ENCODE peak calls at places on chromosomes 13 and 19, in six cellular contexts. D is BE2C; S is CD8-positive, alpha-beta memory T cell; I is fibroblast of lung; N is tibial nerve; R is A549. B is an unnamed sample. For H3K4me1, the result is how much of the 10 kb centered on the place peaks cover.

GRCh38 chr13:74052402-74052928 is 81.7 kb downstream of the KLF12 start:
- DNase-seq in R (no peak), S (no peak), D (no peak), I (no peak), N (no peak), B (no peak)

GRCh38 chr13:108705031-108705430 is 75.6 kb downstream of the MYO16 start:
- DNase-seq in N (no peak), D (no peak), I (no peak), R (peak), S (no peak), B (no peak)

GRCh38 chr19:41376241-41376997 is at the start of gene TMEM91:
- DNase-seq in R (no peak), D (peak), N (peak), S (no peak), I (peak), B (no peak)

GRCh38 chr19:41305923-41306322 is 4.0 kb upstream of the CCDC97 start:
- DNase-seq in S (no peak), R (no peak), N (no peak), D (no peak), I (no peak), B (no peak)

GRCh38 chr19:20077791-20078463 is at the start of gene ZNF90:
- DNase-seq in D (peak), I (peak), S (peak), N (peak), R (no peak), B (peak)

GRCh38 chr13:22369840-22370239 is 699.0 kb downstream of the FGF9 start:
- DNase-seq in S (no peak), R (no peak), N (no peak), D (no peak), I (no peak), B (no peak)

GRCh38 chr13:76745246-76746200 is 140.7 kb downstream of the KCTD12 start:
- DNase-seq in S (no peak), D (no peak), I (no peak), N (no peak), R (no peak), B (no peak)

GRCh38 chr13:113637262-113638160 is 20.5 kb downstream of the ATP4B start:
- DNase-seq in I (no peak), N (no peak), D (peak), R (no peak), S (no peak), B (no peak)

GRCh38 chr19:30029721-30030510 is 87.9 kb downstream of the URI1 start:
- DNase-seq in S (no peak), D (no peak), N (no peak), R (no peak), I (peak), B (no peak)

GRCh38 chr13:93344048-93344447 is 117.4 kb downstream of the GPC6 start:
- DNase-seq in D (no peak), I (no peak), N (no peak), R (no peak), S (no peak), B (no peak)

GRCh38 chr13:24854311-24854710 is 90.3 kb downstream of the RNF17 start:
- DNase-seq in I (peak), S (no peak), N (no peak), R (no peak), D (no peak), B (no peak)

GRCh38 chr19:36528921-36529518 is 949 bp upstream of the ZNF260 start:
- DNase-seq in R (peak), D (no peak), N (no peak), I (no peak), S (peak), B (peak)

GRCh38 chr19:5943623-5944022 is 29.6 kb downstream of the CAPS start:
- DNase-seq in D (no peak), N (no peak), S (no peak), I (peak), R (no peak), B (no peak)

GRCh38 chr13:100610399-100611347 is 22.1 kb upstream of the GGACT start:
- DNase-seq in D (no peak), I (no peak), S (no peak), N (no peak), R (no peak), B (no peak)

GRCh38 chr13:63190742-63191141 is 1775.1 kb upstream of the PCDH20 start:
- DNase-seq in N (no peak), R (peak), D (no peak), S (no peak), I (no peak), B (no peak)

GRCh38 chr19:40467007-40467565 is 285 bp downstream of the SPTBN4 start:
- DNase-seq in N (no peak), S (no peak), R (no peak), D (no peak), I (no peak), B (no peak)

GRCh38 chr13:91647361-91647970 is 249.0 kb downstream of the GPC5 start:
- DNase-seq in I (peak), S (no peak), R (no peak), D (peak), N (no peak), B (peak)

GRCh38 chr19:8680676-8681344 is 17.8 kb downstream of the ACTL9 start:
- DNase-seq in N (no peak), I (no peak), S (no peak), R (no peak), D (no peak), B (no peak)

GRCh38 chr13:33514362-33514761 is 228.8 kb upstream of the STARD13 start:
- DNase-seq in S (no peak), D (no peak), R (no peak), N (no peak), I (no peak), B (no peak)

GRCh38 chr19:13795595-13796300 is 505 bp downstream of the ZSWIM4 start:
- DNase-seq in R (peak), N (no peak), I (no peak), D (no peak), S (no peak), B (peak)

GRCh38 chr19:1475751-1476437 is 3.1 kb downstream of the C19orf25 start:
- DNase-seq in N (no peak), I (no peak), D (no peak), S (no peak), R (no peak), B (no peak)

GRCh38 chr13:86932935-86933334 is 738.2 kb upstream of the SLITRK5 start:
- DNase-seq in D (no peak), N (no peak), S (no peak), I (peak), R (no peak), B (no peak)

GRCh38 chr13:77521595-77522367 is 13.7 kb upstream of the SCEL start:
- DNase-seq in N (no peak), D (no peak), S (no peak), I (no peak), R (peak), B (no peak)

GRCh38 chr19:49676136-49676689 is 858 bp upstream of the PRMT1 start:
- DNase-seq in N (peak), D (peak), S (no peak), I (peak), R (peak), B (peak)

GRCh38 chr13:27170221-27170520 is 1.4 kb downstream of the USP12 start:
- DNase-seq in N (no peak), R (no peak), I (peak), S (no peak), D (no peak), B (peak)

GRCh38 chr19:31154021-31154420 is 195.2 kb downstream of the TSHZ3 start:
- DNase-seq in D (no peak), N (no peak), I (no peak), S (no peak), R (no peak), B (no peak)

GRCh38 chr13:21016487-21016886 is 44.9 kb downstream of the LATS2 start:
- DNase-seq in R (no peak), D (no peak), I (no peak), S (no peak), N (no peak), B (no peak)

GRCh38 chr13:32228330-32229041 is 86.7 kb downstream of the ZAR1L start:
- DNase-seq in S (no peak), D (no peak), I (no peak), N (no peak), R (no peak), B (no peak)

GRCh38 chr13:93529961-93530360 is 303.4 kb downstream of the GPC6 start:
- DNase-seq in S (no peak), R (no peak), N (no peak), D (no peak), I (peak), B (no peak)

GRCh38 chr19:14770136-14770535 is 8.2 kb downstream of the ADGRE2 start:
- DNase-seq in N (no peak), D (no peak), I (no peak), R (no peak), S (no peak), B (no peak)

GRCh38 chr19:51873097-51873496 is 14.7 kb downstream of the ZNF577 start:
- DNase-seq in D (no peak), R (no peak), I (no peak), S (no peak), N (no peak), B (no peak)

GRCh38 chr19:35013047-35013819 is 13.1 kb downstream of the GRAMD1A start:
- DNase-seq in I (peak), R (peak), N (peak), D (peak), S (peak), B (peak)

GRCh38 chr19:5999693-6000092 is 21.8 kb upstream of the RANBP3 start:
- DNase-seq in S (no peak), D (no peak), R (no peak), I (no peak), N (no peak), B (no peak)

GRCh38 chr19:15330801-15331418 is 1.4 kb downstream of the BRD4 start:
- DNase-seq in D (no peak), R (peak), N (no peak), I (peak), S (no peak), B (peak)

GRCh38 chr19:18898533-18899408 is 2.8 kb upstream of the CERS1 start:
- DNase-seq in S (no peak), R (no peak), N (no peak), I (no peak), D (no peak), B (no peak)

GRCh38 chr13:90545070-90545840 is 802.2 kb upstream of the MIR17HG start:
- DNase-seq in D (peak), S (no peak), R (no peak), N (no peak), I (no peak), B (no peak)

GRCh38 chr13:105159794-105160193 is 1375.7 kb downstream of the EFNB2 start:
- DNase-seq in R (no peak), N (no peak), S (no peak), D (no peak), I (no peak), B (no peak)

GRCh38 chr13:75347457-75347856 is 134.5 kb downstream of the TBC1D4 start:
- DNase-seq in S (no peak), D (no peak), I (no peak), N (no peak), R (no peak), B (no peak)

GRCh38 chr19:15210323-15210774 is 9.6 kb upstream of the NOTCH3 start:
- DNase-seq in S (no peak), D (no peak), N (peak), I (peak), R (peak), B (no peak)

DNA sequence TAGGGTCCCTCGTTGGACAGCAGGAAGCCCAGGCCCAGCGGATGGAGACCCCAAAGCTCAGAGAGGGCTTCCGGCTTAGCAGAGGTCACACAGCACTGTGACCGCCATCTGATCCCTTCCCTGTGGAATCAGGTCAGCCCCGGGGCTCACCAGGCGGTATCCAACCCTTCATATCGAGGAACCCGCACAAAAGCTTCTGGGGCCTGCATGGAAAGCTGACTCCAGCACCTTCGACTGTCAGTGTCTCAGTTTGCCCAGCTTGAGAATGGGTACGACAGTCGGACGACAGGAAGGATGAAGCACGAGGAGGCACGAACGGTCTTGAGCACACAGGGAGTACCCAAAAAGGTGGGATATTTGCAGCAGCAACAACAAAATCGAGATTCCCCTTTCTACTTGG is 2.6 kb downstream of the TLE5 start:
- DNase-seq in N (no peak), D (no peak), I (no peak), S (no peak), R (no peak), B (no peak)
- H3K4me1 ChIP-seq in N (half or more), D (under half), I (under half), S (half or more), R (half or more), B (half or more)

GRCh38 chr19:4910594-4911273 is 1.4 kb downstream of the UHRF1 start:
- DNase-seq in N (peak), R (no peak), D (no peak), I (peak), S (no peak), B (no peak)
- H3K4me1 ChIP-seq in N (under half), R (half or more), D (under half), I (under half), S (half or more), B (half or more)

DNA sequence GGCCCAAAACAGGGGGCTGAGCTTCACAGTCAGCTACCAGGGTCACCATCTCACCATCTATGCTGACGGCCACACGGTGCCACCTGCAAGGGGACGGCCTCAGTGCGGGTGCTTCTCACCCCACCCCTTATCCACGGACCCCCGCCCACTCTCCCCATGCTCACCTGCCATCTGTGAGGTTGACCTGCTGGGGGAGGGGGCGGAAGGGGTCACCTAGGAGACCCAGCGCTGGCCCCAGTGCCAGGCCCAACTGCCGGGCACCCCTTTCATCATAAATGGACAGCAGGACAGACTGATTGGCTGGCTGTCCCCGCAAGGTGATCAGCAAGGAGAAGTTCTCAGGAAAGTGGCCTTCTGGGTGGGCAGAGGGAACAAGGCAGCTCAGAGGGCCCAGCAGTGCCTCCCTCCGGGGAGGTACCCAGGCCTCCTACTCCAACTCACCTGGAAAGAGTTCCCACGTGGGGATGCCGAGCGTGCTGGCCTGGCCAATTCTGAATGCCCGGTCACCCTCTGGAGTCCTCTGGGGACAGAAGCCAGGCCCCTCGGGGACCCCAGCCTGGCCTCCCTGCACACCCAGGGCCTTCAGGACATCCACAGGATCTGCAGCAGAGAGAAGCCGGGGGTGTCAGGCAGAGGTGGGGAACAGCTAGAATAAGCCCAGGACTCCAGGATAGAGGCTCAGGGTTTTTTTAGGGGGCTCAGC is 4.5 kb downstream of the COL5A3 start:
- DNase-seq in I (no peak), D (no peak), N (no peak), S (no peak), R (no peak), B (no peak)
- H3K4me1 ChIP-seq in I (under half), D (under half), N (under half), S (under half), R (under half), B (under half)

GRCh38 chr19:10872551-10873107 is 1.3 kb downstream of the CARM1 start:
- DNase-seq in N (no peak), I (no peak), D (no peak), S (no peak), R (no peak), B (no peak)
- H3K4me1 ChIP-seq in N (under half), I (under half), D (under half), S (under half), R (under half), B (under half)

DNA sequence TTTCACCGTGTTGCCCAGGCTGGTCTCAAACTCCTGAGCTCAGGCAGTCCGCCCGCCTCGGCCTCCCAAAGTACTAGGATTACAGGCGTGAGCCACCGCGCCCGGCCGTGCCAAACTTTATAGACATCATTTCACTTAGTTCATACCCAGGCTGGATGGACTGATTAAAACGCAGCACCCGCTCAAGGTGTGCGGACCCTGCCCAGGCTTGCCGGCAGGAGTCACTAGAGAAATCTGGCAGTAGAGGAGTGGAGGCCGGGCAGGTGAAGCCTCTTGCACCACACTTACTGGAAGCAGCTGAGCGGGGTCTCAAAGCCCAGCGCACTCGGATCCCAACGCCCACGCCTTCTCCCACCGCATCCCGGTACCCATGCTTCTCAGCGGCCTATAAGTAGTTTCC is 11.4 kb downstream of the PTGIR start:
- DNase-seq in N (no peak), I (no peak), R (no peak), D (no peak), S (no peak), B (no peak)
- H3K4me1 ChIP-seq in N (under half), I (under half), R (under half), D (under half), S (half or more), B (under half)

DNA sequence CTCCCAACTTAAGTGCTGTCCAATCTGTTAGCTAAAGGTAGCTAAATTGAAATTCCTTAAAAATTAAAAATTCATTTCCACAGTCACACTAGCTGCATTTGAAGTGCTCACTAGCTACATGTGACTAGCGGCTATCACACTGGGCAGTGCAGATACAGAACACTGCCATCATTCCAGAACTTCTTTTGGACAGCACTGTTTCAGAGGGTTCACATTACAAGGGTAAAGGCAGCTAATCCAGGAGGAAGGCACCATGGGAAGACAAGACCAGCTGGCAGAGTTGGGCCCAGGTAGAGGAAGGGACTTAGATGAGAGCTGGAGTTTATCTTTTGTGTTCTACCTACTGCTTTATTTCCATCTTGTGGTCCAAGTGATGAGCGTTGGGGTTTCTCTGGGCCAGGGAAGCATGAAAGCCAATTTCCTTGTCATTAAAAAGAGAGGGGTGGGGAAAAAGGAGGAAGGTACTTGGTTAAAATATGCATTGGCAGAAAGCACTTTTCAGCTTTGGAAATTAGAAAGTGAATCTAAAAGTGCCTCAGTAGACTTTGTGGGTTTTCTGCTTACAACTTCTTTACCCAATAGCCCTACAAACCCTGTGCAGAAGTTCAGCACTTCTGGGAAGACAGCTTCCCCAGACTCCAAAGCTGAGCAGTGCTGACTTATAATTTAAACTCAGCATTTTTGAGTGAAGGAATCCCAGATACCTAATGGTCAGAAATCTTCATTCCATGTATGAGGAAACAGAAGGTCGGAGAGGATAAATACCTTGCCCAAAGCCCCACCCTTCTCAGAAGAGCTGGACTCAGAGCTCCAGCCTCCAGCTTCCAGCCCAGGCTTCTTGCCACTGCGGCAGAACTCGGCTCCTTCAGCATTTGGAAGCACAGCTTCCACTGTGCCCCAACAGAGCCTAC is 49.5 kb downstream of the ATP7B start:
- DNase-seq in N (no peak), I (no peak), D (no peak), R (no peak), S (no peak), B (no peak)
- H3K4me1 ChIP-seq in N (under half), I (under half), D (under half), R (under half), S (under half), B (under half)

GRCh38 chr19:3514930-3515329 is 8.8 kb downstream of the FZR1 start:
- DNase-seq in I (no peak), S (no peak), N (no peak), D (no peak), R (no peak), B (no peak)

GRCh38 chr19:3511506-3512251 is 5.6 kb downstream of the FZR1 start:
- DNase-seq in I (no peak), N (no peak), R (no peak), D (no peak), S (no peak), B (no peak)

GRCh38 chr19:3513198-3514140 is 7.4 kb downstream of the FZR1 start:
- DNase-seq in D (no peak), S (no peak), I (no peak), N (no peak), R (no peak), B (no peak)

GRCh38 chr19:3510727-3511126 is 4.6 kb downstream of the FZR1 start:
- DNase-seq in D (no peak), R (no peak), I (no peak), S (no peak), N (no peak), B (no peak)

GRCh38 chr19:3512562-3512961 is 6.5 kb downstream of the FZR1 start:
- DNase-seq in S (no peak), R (no peak), I (no peak), N (no peak), D (no peak), B (no peak)
- H3K4me1 ChIP-seq in S (under half), R (under half), I (under half), N (under half), D (under half), B (under half)

GRCh38 chr13:110364081-110364480 is 57.0 kb downstream of the COL4A2 start:
- DNase-seq in I (no peak), R (no peak), D (no peak), N (no peak), S (no peak), B (no peak)

GRCh38 chr13:110365876-110366275 is 58.8 kb downstream of the COL4A2 start:
- DNase-seq in I (no peak), S (no peak), N (no peak), D (no peak), R (no peak), B (no peak)

GRCh38 chr13:110368408-110368807 is 61.3 kb downstream of the COL4A2 start:
- DNase-seq in S (no peak), N (no peak), I (no peak), D (no peak), R (no peak), B (no peak)

GRCh38 chr13:110367620-110368019 is 60.5 kb downstream of the COL4A2 start:
- DNase-seq in R (no peak), I (no peak), N (no peak), D (no peak), S (no peak), B (no peak)

GRCh38 chr13:110366733-110367132 is 59.6 kb downstream of the COL4A2 start:
- DNase-seq in N (no peak), I (no peak), D (no peak), S (no peak), R (no peak), B (no peak)
- H3K4me1 ChIP-seq in N (under half), I (under half), D (under half), S (under half), R (under half), B (under half)